ENCODE peak calls at places on chromosomes 1 and 21, in seven cellular contexts. K is fibroblast of lung, Y is uterus, D is aorta, X is HAP-1, P is iPS DF 6.9, B is PC-9. Q is an unnamed sample. For H3K4me1, the result is how much of the 10 kb centered on the place peaks cover.

GRCh38 chr21:29372063-29372802 is 73.5 kb downstream of the BACH1 start:
- DNase-seq in X (peak), P (peak), D (no peak), Y (peak), K (peak), B (peak), Q (no peak)

GRCh38 chr1:226809785-226810571 is 60.4 kb upstream of the PSEN2 start:
- DNase-seq in D (no peak), K (peak), P (no peak), X (no peak), B (no peak), Y (no peak), Q (no peak)

GRCh38 chr21:34094949-34095348 is 21.6 kb downstream of the MRPS6 start:
- DNase-seq in X (no peak), B (no peak), K (no peak), Y (no peak), P (no peak), D (no peak), Q (no peak)

GRCh38 chr1:108190686-108191416 is 9.3 kb downstream of the SLC25A24 start:
- DNase-seq in Y (no peak), D (no peak), P (no peak), K (no peak), B (no peak), X (no peak), Q (no peak)

GRCh38 chr1:35222322-35223108 is 29.6 kb upstream of the SFPQ start:
- DNase-seq in K (peak), B (no peak), P (no peak), Y (peak), D (no peak), X (no peak), Q (no peak)

GRCh38 chr1:117821782-117822447 is 107.5 kb downstream of the GDAP2 start:
- DNase-seq in Y (no peak), K (peak), D (no peak), B (peak), X (no peak), P (no peak), Q (no peak)

GRCh38 chr1:150895618-150896017 is 8.7 kb downstream of the CTXND2 start:
- DNase-seq in B (peak), P (no peak), X (no peak), Y (no peak), K (peak), D (no peak), Q (no peak)

GRCh38 chr1:15201849-15202551 is 45.0 kb upstream of the FHAD1 start:
- DNase-seq in D (peak), Y (no peak), K (no peak), X (no peak), P (no peak), B (no peak), Q (no peak)

GRCh38 chr1:235063068-235063765 is 65.4 kb downstream of the TOMM20 start:
- DNase-seq in P (no peak), K (no peak), X (no peak), Y (no peak), B (no peak), D (no peak), Q (no peak)

GRCh38 chr1:2802421-2802961 is 998 bp upstream of the TTC34 start:
- DNase-seq in B (no peak), D (peak), Y (no peak), X (no peak), K (no peak), P (no peak), Q (no peak)

GRCh38 chr1:23403038-23403336 is 21.6 kb downstream of the TCEA3 start:
- DNase-seq in P (no peak), K (peak), D (peak), B (peak), Y (peak), X (no peak), Q (no peak)

GRCh38 chr1:179369751-179370341 is 4.1 kb downstream of the AXDND1 start:
- DNase-seq in K (peak), X (peak), P (peak), B (peak), D (no peak), Y (no peak), Q (no peak)

GRCh38 chr1:3323021-3323790 is 131.3 kb upstream of the ARHGEF16 start:
- DNase-seq in K (peak), B (no peak), Y (no peak), P (no peak), D (no peak), X (peak), Q (no peak)

GRCh38 chr1:205275133-205275532 is 46.4 kb downstream of the NUAK2 start:
- DNase-seq in X (no peak), D (no peak), K (no peak), P (no peak), B (no peak), Y (no peak), Q (peak)

GRCh38 chr1:169348356-169349036 is 19.1 kb downstream of the NME7 start:
- DNase-seq in K (peak), Y (no peak), B (no peak), P (peak), X (peak), D (no peak), Q (no peak)

GRCh38 chr1:59595774-59596173 is 219.0 kb upstream of the HOOK1 start:
- DNase-seq in Y (no peak), D (no peak), X (peak), K (peak), B (no peak), P (no peak), Q (no peak)

GRCh38 chr1:218971166-218971565 is 202.5 kb upstream of the LYPLAL1 start:
- DNase-seq in B (no peak), Y (no peak), P (no peak), D (no peak), K (no peak), X (no peak), Q (no peak)

GRCh38 chr1:162458206-162458605 is 39.4 kb upstream of the UHMK1 start:
- DNase-seq in X (no peak), D (no peak), Y (no peak), B (no peak), K (peak), P (no peak), Q (no peak)

GRCh38 chr1:10665930-10666850 is 130.3 kb downstream of the CASZ1 start:
- DNase-seq in D (peak), P (no peak), B (no peak), K (no peak), Y (no peak), X (no peak), Q (peak)

GRCh38 chr1:10779201-10779600 is 17.2 kb downstream of the CASZ1 start:
- DNase-seq in K (peak), D (peak), B (peak), P (no peak), Y (no peak), X (no peak), Q (peak)

GRCh38 chr1:183515002-183515689 is 42.8 kb downstream of the SMG7 start:
- DNase-seq in Y (no peak), X (no peak), K (peak), D (no peak), P (no peak), B (no peak), Q (no peak)

GRCh38 chr1:54811739-54812655 is 10.9 kb upstream of the TTC22 start:
- DNase-seq in X (no peak), K (no peak), D (no peak), P (no peak), B (no peak), Y (no peak), Q (peak)

GRCh38 chr21:33522950-33523349 is 19.0 kb downstream of the GART start:
- DNase-seq in K (no peak), B (no peak), X (no peak), Y (no peak), D (no peak), P (no peak), Q (no peak)

GRCh38 chr21:31397515-31397926 is 53.5 kb upstream of the TIAM1 start:
- DNase-seq in P (no peak), Y (no peak), X (no peak), B (no peak), D (no peak), K (peak), Q (no peak)
- H3K4me1 ChIP-seq in P (under half), Y (under half), X (under half), B (under half), D (under half), K (under half), Q (under half)

DNA sequence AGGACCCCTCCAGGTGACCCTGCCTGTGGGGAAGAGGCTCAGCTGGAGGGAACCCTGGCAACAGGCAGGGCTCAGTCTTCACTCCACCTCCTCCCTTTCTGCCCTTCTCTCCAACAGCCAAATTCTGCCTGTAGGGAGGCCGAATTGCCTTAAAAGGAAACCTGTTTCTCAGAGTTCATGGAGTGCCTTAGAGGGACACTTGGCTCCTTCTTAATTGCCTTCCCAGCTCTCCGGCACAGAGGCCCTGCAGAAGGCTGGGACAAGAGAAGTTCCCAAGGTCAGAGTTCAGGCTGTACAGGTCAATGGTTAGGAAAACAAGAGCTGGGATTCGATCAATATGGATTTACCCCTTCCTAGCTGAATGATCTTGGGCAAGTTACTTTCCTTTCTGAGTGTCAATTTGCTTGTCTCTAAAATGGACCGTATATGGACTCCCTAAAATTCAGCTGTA is 6.2 kb downstream of the CSRP1 start:
- DNase-seq in Y (peak), D (no peak), B (no peak), P (no peak), K (peak), X (no peak), Q (no peak)
- H3K4me1 ChIP-seq in Y (under half), D (under half), B (under half), P (under half), K (under half), X (under half), Q (under half)

GRCh38 chr21:41491412-41491811 is 16.5 kb downstream of the TMPRSS2 start:
- DNase-seq in P (no peak), X (no peak), K (no peak), Y (no peak), D (no peak), B (no peak), Q (no peak)

GRCh38 chr21:41489329-41489728 is 18.6 kb downstream of the TMPRSS2 start:
- DNase-seq in K (no peak), X (no peak), D (no peak), P (no peak), B (no peak), Y (no peak), Q (no peak)

GRCh38 chr21:41488080-41488479 is 19.9 kb downstream of the TMPRSS2 start:
- DNase-seq in P (no peak), X (no peak), B (no peak), K (no peak), Y (no peak), D (no peak), Q (no peak)

GRCh38 chr21:41487082-41487481 is 20.9 kb downstream of the TMPRSS2 start:
- DNase-seq in K (no peak), P (no peak), D (no peak), X (no peak), B (no peak), Y (no peak), Q (no peak)

GRCh38 chr21:41490330-41490729 is 17.6 kb downstream of the TMPRSS2 start:
- DNase-seq in P (no peak), D (no peak), K (no peak), Y (no peak), B (no peak), X (no peak), Q (no peak)
- H3K4me1 ChIP-seq in P (under half), D (under half), K (under half), Y (under half), B (under half), X (under half), Q (under half)

GRCh38 chr1:64909021-64909420 is 57.3 kb downstream of the JAK1 start:
- DNase-seq in D (no peak), Y (no peak), B (no peak), X (no peak), K (no peak), P (no peak), Q (no peak)

GRCh38 chr1:64913361-64914015 is 52.9 kb downstream of the JAK1 start:
- DNase-seq in X (no peak), B (no peak), D (no peak), Y (no peak), K (no peak), P (no peak), Q (no peak)

GRCh38 chr1:64908567-64908966 is 57.8 kb downstream of the JAK1 start:
- DNase-seq in B (no peak), Y (no peak), P (no peak), D (no peak), K (no peak), X (no peak), Q (no peak)

GRCh38 chr1:64912191-64912590 is 54.2 kb downstream of the JAK1 start:
- DNase-seq in B (no peak), D (no peak), K (peak), P (no peak), X (no peak), Y (no peak), Q (no peak)

DNA sequence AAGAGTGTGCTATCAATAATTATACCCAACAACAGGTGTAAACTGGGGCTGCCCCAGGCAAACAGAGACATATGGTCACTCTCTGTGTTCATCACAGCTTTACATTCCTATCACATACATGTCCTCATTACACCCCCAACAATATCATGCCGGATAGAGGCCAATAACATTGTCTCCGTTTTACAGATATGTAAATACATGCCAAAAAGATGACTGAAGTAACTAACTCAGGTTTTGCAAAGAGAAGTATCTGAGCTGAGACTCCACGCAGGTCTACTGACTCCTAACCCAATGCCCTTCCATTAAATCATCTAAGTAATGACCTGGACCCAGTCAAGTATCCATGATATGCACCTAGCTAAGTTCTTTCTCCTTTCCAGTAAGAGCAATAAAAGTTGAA is 55.0 kb downstream of the JAK1 start:
- DNase-seq in P (no peak), K (no peak), X (no peak), Y (no peak), B (no peak), D (no peak), Q (no peak)
- H3K4me1 ChIP-seq in P (under half), K (under half), X (under half), Y (under half), B (under half), D (under half), Q (under half)

DNA sequence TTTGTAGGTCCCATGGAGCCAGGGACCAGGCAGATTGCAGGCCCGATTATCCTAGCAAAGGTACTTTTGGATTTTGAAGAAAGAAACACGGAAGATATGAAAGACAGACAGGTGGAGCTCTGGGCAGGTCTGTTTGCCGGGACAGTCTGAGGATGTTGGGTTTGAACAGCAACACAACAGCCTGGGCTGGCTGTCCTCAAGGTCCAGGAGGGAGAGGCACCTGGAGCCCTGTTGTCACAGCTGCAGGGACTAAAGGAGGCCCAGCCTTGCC is 14.6 kb downstream of the H6PD start:
- DNase-seq in B (no peak), D (peak), P (no peak), K (no peak), X (no peak), Y (no peak), Q (no peak)
- H3K4me1 ChIP-seq in B (under half), D (under half), P (under half), K (under half), X (under half), Y (under half), Q (under half)